ENCODE peak calls at places on chromosomes 1 and 21, in seven cellular contexts. M is CD8-positive, alpha-beta memory T cell; Z is CD4-positive, CD25-positive, alpha-beta regulatory T cell; R is ovary; U is thoracic aorta; T is fibroblast of lung; G is dorsolateral prefrontal cortex. S is an unnamed sample.

GRCh38 chr1:158007949-158008386 is 14.5 kb downstream of the KIRREL1 start:
- DNase-seq in U (no peak), R (peak; percentile 58), M (no peak), Z (no peak), T (no peak), G (no peak), S (no peak)

GRCh38 chr1:47643506-47644215 is 205.8 kb downstream of the FOXD2 start:
- DNase-seq in Z (no peak), M (no peak), G (no peak), T (no peak), U (no peak), R (no peak), S (no peak)

GRCh38 chr1:205979301-205979700 is 23.9 kb downstream of the RAB7B start:
- DNase-seq in G (no peak), Z (no peak), R (no peak), T (no peak), M (no peak), U (no peak), S (no peak)

GRCh38 chr1:52159033-52159789 is 17.3 kb downstream of the ZFYVE9 start:
- DNase-seq in Z (no peak), M (no peak), R (no peak), U (no peak), T (peak; percentile 60), G (no peak), S (no peak)

GRCh38 chr1:83796409-83796808 is 202.5 kb downstream of the TTLL7 start:
- DNase-seq in M (no peak), T (peak; percentile 10), U (no peak), G (no peak), R (no peak), Z (no peak), S (no peak)

GRCh38 chr1:58911841-58912553 is 128.2 kb upstream of the JUN start:
- DNase-seq in Z (no peak), U (no peak), T (no peak), R (no peak), G (no peak), M (no peak), S (no peak)

GRCh38 chr1:91872560-91873081 is 13.3 kb downstream of the TGFBR3 start:
- DNase-seq in G (no peak), T (peak; percentile 64), M (peak; percentile 17), R (no peak), Z (peak; percentile 33), U (no peak), S (peak; percentile 20)

GRCh38 chr1:235486321-235486720 is 17.9 kb downstream of the B3GALNT2 start:
- DNase-seq in M (no peak), U (no peak), T (peak; percentile 38), G (no peak), Z (no peak), R (no peak), S (no peak)

GRCh38 chr1:54967372-54967771 is 13.1 kb upstream of the TMEM61 start:
- DNase-seq in R (no peak), U (no peak), M (no peak), T (no peak), G (no peak), Z (no peak), S (no peak)

GRCh38 chr1:42463906-42464305 is 820 bp downstream of the CCDC30 start:
- DNase-seq in M (no peak), Z (no peak), T (no peak), G (no peak), R (no peak), U (no peak), S (no peak)

GRCh38 chr1:200929530-200930278 is 35.0 kb downstream of the INAVA start:
- DNase-seq in R (no peak), U (no peak), Z (no peak), G (no peak), T (no peak), M (no peak), S (no peak)

GRCh38 chr1:230641346-230641745 is 935 bp upstream of the COG2 start:
- DNase-seq in U (no peak), R (no peak), T (peak; percentile 66), Z (no peak), M (no peak), G (no peak), S (no peak)

GRCh38 chr1:201916649-201917249 is 28.1 kb downstream of the SHISA4 start:
- DNase-seq in Z (no peak), G (no peak), U (peak; percentile 85), R (peak; percentile 64), T (peak; percentile 85), M (no peak), S (no peak)

GRCh38 chr1:232207089-232207723 is 422.7 kb downstream of the SIPA1L2 start:
- DNase-seq in R (no peak), T (no peak), M (no peak), G (no peak), U (no peak), Z (no peak), S (no peak)

GRCh38 chr1:58454343-58454742 is 92.2 kb downstream of the OMA1 start:
- DNase-seq in Z (no peak), M (no peak), U (no peak), T (no peak), R (no peak), G (no peak), S (no peak)

GRCh38 chr1:247437551-247438535 is 20.1 kb downstream of the OR2B11 start:
- DNase-seq in Z (no peak), M (no peak), G (no peak), T (no peak), R (no peak), U (no peak), S (no peak)

GRCh38 chr1:203065191-203065590 is 20.6 kb downstream of the MYOG start:
- DNase-seq in T (no peak), M (no peak), Z (no peak), R (no peak), U (no peak), G (no peak), S (no peak)

GRCh38 chr1:87314101-87314500 is 14.6 kb upstream of the LMO4 start:
- DNase-seq in T (no peak), Z (no peak), U (no peak), G (no peak), R (no peak), M (no peak), S (no peak)

GRCh38 chr1:218546314-218546713 is 201.2 kb downstream of the TGFB2 start:
- DNase-seq in Z (no peak), U (no peak), G (no peak), M (no peak), R (no peak), T (no peak), S (no peak)

GRCh38 chr21:31917108-31917507 is 44.3 kb downstream of the HUNK start:
- DNase-seq in M (no peak), T (no peak), Z (no peak), U (no peak), G (no peak), R (no peak), S (no peak)

GRCh38 chr1:47227370-47228232 is 4.4 kb downstream of the TAL1 start:
- DNase-seq in U (no peak), R (no peak), T (no peak), G (no peak), M (no peak), Z (no peak), S (no peak)

GRCh38 chr1:238955934-238956333 is 430.4 kb upstream of the CHRM3 start:
- DNase-seq in G (no peak), U (no peak), Z (no peak), R (no peak), T (peak; percentile 11), M (no peak), S (no peak)

GRCh38 chr21:18384771-18385170 is 18.8 kb downstream of the TMPRSS15 start:
- DNase-seq in Z (no peak), G (no peak), U (no peak), R (no peak), M (no peak), T (no peak), S (no peak)

DNA sequence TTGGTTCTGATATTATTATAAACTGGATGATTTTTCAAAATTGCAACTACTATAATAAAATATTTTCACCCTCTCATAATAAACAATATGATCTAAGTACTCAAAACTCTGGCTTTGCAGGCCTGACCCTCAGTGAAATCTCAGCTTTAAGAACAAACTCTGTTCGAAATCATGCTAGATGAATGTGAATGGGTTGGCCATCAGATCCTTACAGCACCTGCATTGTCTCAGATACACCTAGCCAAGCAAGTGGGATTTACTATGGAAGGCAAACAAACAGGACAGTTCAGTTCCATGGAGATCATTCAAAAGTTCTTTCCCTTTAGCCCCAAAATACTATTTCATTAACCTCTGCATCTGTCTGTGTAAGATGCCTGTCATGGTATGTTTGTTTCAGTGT is 44.8 kb downstream of the STYXL2 start:
- DNase-seq in U (no peak), R (no peak), G (no peak), T (no peak), Z (no peak), M (no peak), S (no peak)
- H3K27me3 ChIP-seq in U (no peaks in the 10 kb centered on the region), R (no peaks in the 10 kb centered on the region), G (no peaks in the 10 kb centered on the region), T (no peaks in the 10 kb centered on the region), Z (peaks cover 28% of the 10 kb centered on the region), M (no peaks in the 10 kb centered on the region), S (no peaks in the 10 kb centered on the region)

DNA sequence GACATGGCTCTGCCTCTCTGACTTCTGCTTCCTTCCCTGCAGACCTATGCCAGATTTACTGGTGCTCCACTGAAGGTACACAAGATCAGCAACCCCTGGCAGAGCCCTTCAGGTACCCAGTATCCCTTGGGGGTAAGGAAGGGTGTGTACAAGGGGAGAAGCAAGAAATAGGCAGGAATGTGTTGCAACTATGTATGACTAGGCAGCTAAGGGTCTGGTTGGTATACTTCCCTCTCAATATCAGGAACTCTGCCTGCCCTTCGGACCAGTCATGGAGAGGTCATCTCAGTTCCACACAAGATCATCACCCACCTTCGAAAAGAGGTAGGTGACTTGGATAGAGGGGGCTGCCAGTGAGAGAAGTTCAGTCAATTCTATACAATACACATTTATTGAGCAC is 1.8 kb downstream of the MTX1 start:
- DNase-seq in G (no peak), R (no peak), T (no peak), U (no peak), M (no peak), Z (no peak), S (no peak)
- H3K4me3 ChIP-seq in G (no peak overlapping the region), R (no peak overlapping the region), T (no peak overlapping the region), U (no peak overlapping the region), M (no peak overlapping the region), Z (no peak overlapping the region), S (no peak overlapping the region)

GRCh38 chr1:4170548-4170947 is 270.5 kb upstream of the C1orf174 start:
- DNase-seq in R (no peak), M (no peak), Z (no peak), G (no peak), U (no peak), T (no peak), S (no peak)

GRCh38 chr1:4166711-4167110 is 266.6 kb upstream of the C1orf174 start:
- DNase-seq in R (no peak), Z (no peak), M (no peak), G (no peak), T (no peak), U (no peak), S (no peak)

GRCh38 chr1:4169991-4170390 is 269.9 kb upstream of the C1orf174 start:
- DNase-seq in G (no peak), Z (no peak), M (no peak), T (no peak), U (no peak), R (no peak), S (no peak)

GRCh38 chr1:4161271-4162006 is 261.4 kb upstream of the C1orf174 start:
- DNase-seq in G (no peak), M (no peak), U (no peak), R (no peak), Z (no peak), T (no peak), S (no peak)

GRCh38 chr1:4165901-4166300 is 265.8 kb upstream of the C1orf174 start:
- DNase-seq in U (no peak), G (no peak), M (no peak), R (no peak), T (no peak), Z (no peak), S (no peak)
- H3K27me3 ChIP-seq in U (no peaks in the 10 kb centered on the region), G (no peaks in the 10 kb centered on the region), M (no peaks in the 10 kb centered on the region), R (no peaks in the 10 kb centered on the region), T (no peaks in the 10 kb centered on the region), Z (no peaks in the 10 kb centered on the region), S (no peaks in the 10 kb centered on the region)

GRCh38 chr1:197374428-197374827 is 106.4 kb downstream of the CRB1 start:
- DNase-seq in T (no peak), M (no peak), Z (peak; percentile 33), U (no peak), G (no peak), R (no peak), S (no peak)
- H3K4me3 ChIP-seq in T (no peak overlapping the region), M (no peak overlapping the region), Z (no peak overlapping the region), U (no peak overlapping the region), G (no peak overlapping the region), R (no peak overlapping the region), S (no peak overlapping the region)